ENCODE peak calls at places on chromosomes 7 and 10, in five cellular contexts. L is activated naive CD8-positive, alpha-beta T cell treated with anti-CD3 and anti-CD28 coated beads, Interleukin-2, amount 50 U/mL, for 24 hours; W is SJSA1; J is SW480; S is PC-9. V is an unnamed sample.

GRCh38 chr10:28532223-28532508 is 752 bp upstream of the WAC start:
- DNase-seq in L (no peak), W (no peak), J (peak), S (no peak), V (peak)

GRCh38 chr10:100979821-100980272 is 7.5 kb downstream of the MRPL43 start:
- DNase-seq in L (no peak), W (peak), J (no peak), S (no peak), V (no peak)

GRCh38 chr10:34339816-34340553 is 475.1 kb downstream of the PARD3 start:
- DNase-seq in L (no peak), W (no peak), J (no peak), S (no peak), V (no peak)

GRCh38 chr7:68503400-68503799 is 1094.9 kb upstream of the AUTS2 start:
- DNase-seq in L (no peak), W (no peak), J (no peak), S (no peak), V (no peak)

GRCh38 chr7:30927040-30927439 is 15.4 kb downstream of the AQP1 start:
- DNase-seq in L (no peak), W (peak), J (no peak), S (no peak), V (no peak)

GRCh38 chr7:112789453-112789823 is 755 bp downstream of the TMEM168 start:
- DNase-seq in L (no peak), W (no peak), J (no peak), S (no peak), V (no peak)

GRCh38 chr7:142813262-142813661 is 41.6 kb upstream of the EPHB6 start:
- DNase-seq in L (no peak), W (no peak), J (peak), S (peak), V (no peak)

GRCh38 chr10:48442090-48442808 is 135.8 kb downstream of the MAPK8 start:
- DNase-seq in L (no peak), W (no peak), J (no peak), S (no peak), V (no peak)

GRCh38 chr7:107230334-107230733 is 61.5 kb downstream of the HBP1 start:
- DNase-seq in L (no peak), W (no peak), J (no peak), S (no peak), V (no peak)

GRCh38 chr10:132164801-132165278 is 21.9 kb upstream of the DPYSL4 start:
- DNase-seq in L (no peak), W (no peak), J (no peak), S (no peak), V (no peak)

GRCh38 chr10:42755028-42755451 is 27.6 kb upstream of the BMS1 start:
- DNase-seq in L (peak), W (no peak), J (no peak), S (no peak), V (no peak)

GRCh38 chr7:80443336-80443735 is 68.5 kb downstream of the GNAT3 start:
- DNase-seq in L (no peak), W (no peak), J (no peak), S (no peak), V (no peak)

GRCh38 chr10:97796651-97797050 is 24.9 kb upstream of the SFRP5 start:
- DNase-seq in L (no peak), W (no peak), J (no peak), S (no peak), V (no peak)

GRCh38 chr10:48981310-48981907 is 41.8 kb upstream of the LRRC18 start:
- DNase-seq in L (peak), W (peak), J (peak), S (peak), V (peak)

GRCh38 chr10:62426086-62426485 is 51.9 kb downstream of the ZNF365 start:
- DNase-seq in L (peak), W (no peak), J (peak), S (no peak), V (no peak)

GRCh38 chr7:36565792-36566356 is 158.4 kb downstream of the AOAH start:
- DNase-seq in L (no peak), W (no peak), J (no peak), S (no peak), V (no peak)

GRCh38 chr10:71888248-71888622 is 37.2 kb upstream of the PSAP start:
- DNase-seq in L (no peak), W (no peak), J (no peak), S (no peak), V (no peak)

GRCh38 chr7:138460176-138460648 is at the start of gene TRIM24:
- DNase-seq in L (no peak), W (no peak), J (peak), S (no peak), V (no peak)

GRCh38 chr10:90817173-90817889 is 40.5 kb downstream of the HTR7 start:
- DNase-seq in L (no peak), W (no peak), J (no peak), S (no peak), V (no peak)

GRCh38 chr10:114233432-114233831 is 5.6 kb upstream of the VWA2 start:
- DNase-seq in L (no peak), W (no peak), J (no peak), S (no peak), V (no peak)

GRCh38 chr7:99947608-99948007 is 18.2 kb upstream of the GJC3 start:
- DNase-seq in L (no peak), W (no peak), J (no peak), S (no peak), V (no peak)

GRCh38 chr7:98911936-98912335 is 33.6 kb downstream of the TRRAP start:
- DNase-seq in L (no peak), W (no peak), J (no peak), S (no peak), V (no peak)

GRCh38 chr7:2680792-2681490 is 7.1 kb upstream of the AMZ1 start:
- DNase-seq in L (peak), W (peak), J (peak), S (peak), V (peak)

GRCh38 chr7:30745251-30745650 is 6.7 kb upstream of the INMT start:
- DNase-seq in L (no peak), W (no peak), J (no peak), S (no peak), V (no peak)

GRCh38 chr10:90947025-90947960 is 26.4 kb upstream of the ANKRD1 start:
- DNase-seq in L (no peak), W (no peak), J (no peak), S (no peak), V (no peak)

GRCh38 chr10:3714526-3714925 is 70.5 kb downstream of the KLF6 start:
- DNase-seq in L (no peak), W (no peak), J (no peak), S (no peak), V (peak)

GRCh38 chr10:87598700-87599099 is 61.0 kb upstream of the PAPSS2 start:
- DNase-seq in L (no peak), W (no peak), J (no peak), S (no peak), V (no peak)

GRCh38 chr7:2313450-2314208 is 612 bp downstream of the SNX8 start:
- DNase-seq in L (no peak), W (peak), J (peak), S (peak), V (no peak)

GRCh38 chr10:116980041-116980440 is 24.9 kb downstream of the SHTN1 start:
- DNase-seq in L (no peak), W (no peak), J (no peak), S (no peak), V (no peak)

GRCh38 chr10:51341216-51341615 is 266.9 kb downstream of the PRKG1 start:
- DNase-seq in L (no peak), W (no peak), J (peak), S (no peak), V (no peak)

V was measured in smooth muscle cell of the brain vasculature.